ENCODE peak calls at places on chromosomes 3 and 15, in six cellular contexts. Y, P, H, T, F and G are unnamed samples.

GRCh38 chr3:69784854-69785523 is 45.7 kb downstream of the MITF start:
- DNase-seq in F (peak; percentile 74), H (peak; percentile 86), P (peak; percentile 75), Y (peak; percentile 84), T (no peak), G (no peak)

GRCh38 chr3:50155891-50156290 is 767 bp downstream of the SEMA3F start:
- DNase-seq in F (no peak), P (no peak), T (no peak), Y (no peak), H (no peak), G (no peak)

GRCh38 chr3:177589921-177590336 is 392.6 kb upstream of the TBL1XR1 start:
- DNase-seq in Y (peak; percentile 35), F (peak; percentile 97), T (no peak), P (no peak), H (peak; percentile 98), G (no peak)

GRCh38 chr3:99808163-99808794 is 9.4 kb upstream of the CMSS1 start:
- DNase-seq in T (peak; percentile 70), F (peak; percentile 86), Y (peak; percentile 81), H (peak; percentile 83), P (no peak), G (peak; percentile 60)

GRCh38 chr3:133574260-133574881 is 885 bp downstream of the CDV3 start:
- DNase-seq in T (peak; percentile 63), H (peak; percentile 75), Y (peak; percentile 82), P (peak; percentile 86), F (peak; percentile 62), G (peak; percentile 79)

GRCh38 chr15:100931143-100931890 is 12.2 kb downstream of the LRRK1 start:
- DNase-seq in P (no peak), F (no peak), T (no peak), Y (no peak), H (no peak), G (no peak)

GRCh38 chr3:143825513-143825912 is 22.8 kb downstream of the SLC9A9 start:
- DNase-seq in F (no peak), H (no peak), T (no peak), Y (no peak), P (no peak), G (no peak)

GRCh38 chr3:36650271-36650671 is 114.1 kb downstream of the DCLK3 start:
- DNase-seq in P (no peak), H (peak; percentile 61), F (peak; percentile 61), T (no peak), Y (peak; percentile 28), G (no peak)

GRCh38 chr3:162643245-162643644 is 1146.6 kb downstream of the OTOL1 start:
- DNase-seq in P (no peak), F (peak; percentile 13), Y (peak; percentile 25), T (no peak), H (no peak), G (no peak)

GRCh38 chr3:181274025-181274424 is 284.5 kb upstream of the DNAJC19 start:
- DNase-seq in F (no peak), Y (no peak), H (no peak), P (no peak), T (no peak), G (no peak)

GRCh38 chr15:80317389-80318169 is 65.6 kb upstream of the CTXND1 start:
- DNase-seq in Y (peak; percentile 79), F (peak; percentile 95), T (no peak), H (peak; percentile 72), P (no peak), G (no peak)

GRCh38 chr3:187039723-187040414 is 99.4 kb downstream of the RPL39L start:
- DNase-seq in H (no peak), F (no peak), Y (no peak), P (no peak), T (no peak), G (no peak)

GRCh38 chr3:149547954-149548728 is 73.6 kb downstream of the TM4SF4 start:
- DNase-seq in Y (peak; percentile 86), F (peak; percentile 90), H (peak; percentile 94), P (no peak), T (no peak), G (no peak)

GRCh38 chr3:127887321-127887720 is 27.7 kb upstream of the KBTBD12 start:
- DNase-seq in T (no peak), H (no peak), Y (no peak), P (no peak), F (no peak), G (no peak)

GRCh38 chr3:76078101-76078500 is 292.8 kb upstream of the ZNF717 start:
- DNase-seq in F (no peak), Y (no peak), P (no peak), H (no peak), T (no peak), G (no peak)

GRCh38 chr3:153209596-153209995 is 47.6 kb downstream of the RAP2B start:
- DNase-seq in F (peak; percentile 71), T (no peak), P (no peak), Y (peak; percentile 29), H (peak; percentile 63), G (no peak)

GRCh38 chr3:113685956-113686721 is 10.3 kb downstream of the USF3 start:
- DNase-seq in Y (peak; percentile 78), T (no peak), P (no peak), H (peak; percentile 26), F (peak; percentile 67), G (no peak)

GRCh38 chr15:96350321-96350720 is 19.8 kb downstream of the NR2F2 start:
- DNase-seq in P (no peak), Y (peak; percentile 24), H (no peak), F (no peak), T (no peak), G (no peak)

GRCh38 chr3:162569314-162569713 is 1072.7 kb downstream of the OTOL1 start:
- DNase-seq in Y (no peak), H (no peak), T (no peak), P (no peak), F (no peak), G (no peak)

GRCh38 chr3:78221300-78221699 is 1181.4 kb downstream of the ROBO2 start:
- DNase-seq in P (no peak), H (no peak), F (no peak), Y (no peak), T (peak; percentile 10), G (no peak)
- TF ChIP-seq CTCF in P (no peak), H (no peak), F (no peak), Y (peak; percentile 25), T (peak; percentile 29), G (no peak)

DNA sequence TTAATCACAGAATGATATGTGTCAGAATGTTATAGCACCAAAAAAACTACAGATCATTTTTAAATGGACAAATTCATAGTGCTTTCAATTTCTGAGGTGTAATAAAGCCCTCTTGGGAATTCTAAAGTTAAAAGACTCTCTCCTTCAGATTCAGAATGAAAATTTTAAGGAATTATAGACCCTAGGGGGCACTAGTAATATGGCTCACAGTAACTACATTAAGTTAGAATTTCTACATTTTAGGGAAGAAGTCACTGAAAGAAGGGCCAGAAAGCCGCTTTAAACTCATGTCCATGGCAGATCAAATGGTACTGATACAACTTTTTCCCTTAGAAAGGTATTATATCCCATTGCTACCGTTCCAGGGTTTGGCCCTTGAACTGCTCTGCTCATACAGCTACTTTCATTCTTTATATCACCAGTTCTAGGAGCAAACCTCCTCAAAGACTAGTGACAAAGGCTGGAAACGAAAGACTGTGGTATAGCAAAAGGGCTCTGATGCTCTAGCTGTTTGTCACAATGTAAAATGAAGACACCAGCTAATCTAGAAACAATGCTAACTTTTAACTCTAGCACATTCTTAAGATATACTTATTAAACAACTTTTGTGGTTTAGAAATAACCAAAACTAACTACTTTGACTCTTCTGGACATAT is 18.0 kb downstream of the DAZL start:
- DNase-seq in Y (peak; percentile 20), P (no peak), H (no peak), T (no peak), F (no peak), G (no peak)
- TF ChIP-seq CTCF in Y (no peak), P (no peak), H (no peak), T (no peak), F (no peak), G (no peak)

GRCh38 chr15:63913786-63914185 is 80.0 kb upstream of the HERC1 start:
- DNase-seq in H (no peak), P (no peak), Y (no peak), F (no peak), T (no peak), G (no peak)

GRCh38 chr15:63915209-63915887 is 81.6 kb upstream of the HERC1 start:
- DNase-seq in P (no peak), T (no peak), H (no peak), Y (no peak), F (peak; percentile 11), G (no peak)

GRCh38 chr15:63918317-63918672 is 84.5 kb upstream of the HERC1 start:
- DNase-seq in Y (no peak), P (no peak), T (no peak), H (no peak), F (no peak), G (peak; percentile 37)

GRCh38 chr15:63917588-63918316 is 84.0 kb upstream of the HERC1 start:
- DNase-seq in P (no peak), H (no peak), F (no peak), T (no peak), Y (no peak), G (no peak)

DNA sequence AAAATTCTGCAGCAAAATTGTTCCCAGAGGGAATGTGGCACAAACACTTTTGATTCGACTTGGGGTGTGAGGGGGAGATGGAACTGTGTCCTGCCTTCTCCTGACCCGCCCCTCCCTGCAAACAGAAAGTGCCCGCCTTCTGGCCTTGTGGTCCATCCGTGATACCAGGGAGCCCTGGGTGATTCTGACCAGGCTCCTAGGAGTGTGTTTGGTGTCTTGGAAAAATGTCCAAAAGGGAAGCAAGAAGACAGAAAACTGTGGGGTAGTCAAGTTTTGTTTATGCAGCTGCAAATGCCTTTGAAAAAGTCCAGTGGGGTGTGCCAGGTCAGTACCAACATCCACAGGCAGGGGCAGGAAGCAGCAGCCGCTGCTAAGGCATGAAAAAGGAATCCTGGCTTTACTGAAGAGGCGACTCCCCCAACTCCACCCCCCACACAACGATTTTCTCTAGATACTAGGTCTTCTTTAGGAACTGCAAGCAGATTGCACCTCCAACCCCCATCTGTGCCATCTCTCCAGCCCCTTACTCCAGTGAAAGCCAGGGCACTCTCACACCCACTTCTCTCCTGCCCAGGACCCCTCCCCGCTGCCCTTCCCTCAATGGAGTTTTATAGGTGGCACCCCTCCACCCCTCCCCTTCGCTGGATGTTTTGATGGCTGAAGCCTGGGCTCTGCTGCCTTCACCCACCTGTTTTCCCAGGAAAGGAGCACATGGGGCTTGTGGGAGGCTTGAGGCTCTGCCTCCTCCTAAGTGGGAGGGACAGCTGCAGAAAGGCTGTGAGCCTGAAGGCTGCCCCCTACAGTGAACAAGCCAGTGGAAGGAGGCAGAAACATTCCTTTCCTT is 82.4 kb upstream of the HERC1 start:
- DNase-seq in H (peak; percentile 53), Y (peak; percentile 12), P (no peak), F (peak; percentile 51), T (no peak), G (peak; percentile 35)
- TF ChIP-seq CTCF in H (peak; percentile 61), Y (peak; percentile 54), P (peak; percentile 16), F (peak; percentile 61), T (peak; percentile 29), G (no peak)

GRCh38 chr15:56244237-56244810 is 645 bp upstream of the RFX7 start:
- DNase-seq in T (peak; percentile 56), P (peak; percentile 66), F (peak; percentile 66), Y (peak; percentile 64), H (peak; percentile 79), G (peak; percentile 45)

GRCh38 chr15:56244811-56245576 is 1.3 kb upstream of the RFX7 start:
- DNase-seq in H (no peak), F (no peak), T (peak; percentile 12), Y (no peak), P (peak; percentile 64), G (peak; percentile 13)

GRCh38 chr15:56243117-56243773 is 434 bp downstream of the RFX7 start:
- DNase-seq in H (peak; percentile 42), P (peak; percentile 66), Y (peak; percentile 28), F (peak; percentile 36), T (peak; percentile 47), G (peak; percentile 67)

GRCh38 chr15:56242576-56243116 is 1.0 kb downstream of the RFX7 start:
- DNase-seq in H (peak; percentile 22), P (no peak), F (no peak), T (no peak), Y (no peak), G (peak; percentile 72)

GRCh38 chr15:56243774-56244236 is at the start of gene RFX7:
- DNase-seq in F (peak; percentile 70), Y (peak; percentile 71), P (peak; percentile 76), T (peak; percentile 83), H (peak; percentile 58), G (peak; percentile 87)
- TF ChIP-seq CTCF in F (no peak), Y (no peak), P (no peak), T (no peak), H (no peak), G (no peak)